ENCODE peak calls at places on chromosomes 4 and X, in ten cellular contexts. V is pancreas; Y is prostate gland; X is left ventricle myocardium inferior; Q is cardiac muscle cell; J is CD8-positive, alpha-beta T cell; N is mucosa of descending colon; U is A549; R is sigmoid colon; H is kidney. G is an unnamed sample.

GRCh38 chr4:53171797-53172196 is 194.1 kb downstream of the SCFD2 start:
- DNase-seq in V (no peak), R (no peak), X (no peak), J (no peak), Q (no peak), N (no peak), U (no peak), Y (no peak), H (no peak), G (no peak)

GRCh38 chr4:168654206-168655174 is 157.6 kb downstream of the PALLD start:
- DNase-seq in N (peak; percentile 84), R (no peak), U (no peak), Q (no peak), V (no peak), H (no peak), X (no peak), J (no peak), Y (no peak), G (peak; percentile 59)

GRCh38 chr4:79588679-79589078 is 180.7 kb upstream of the GK2 start:
- DNase-seq in R (no peak), Q (no peak), U (no peak), H (no peak), X (no peak), N (no peak), Y (no peak), V (no peak), J (no peak), G (no peak)

GRCh38 chrX:41092776-41093175 is 7.5 kb downstream of the USP9X start:
- DNase-seq in V (no peak), Y (no peak), X (no peak), U (no peak), H (no peak), N (no peak), J (no peak), R (no peak), Q (no peak), G (no peak)

GRCh38 chr4:186149872-186150271 is 41.5 kb upstream of the CYP4V2 start:
- DNase-seq in U (no peak), V (no peak), Q (peak; percentile 83), R (peak; percentile 84), H (peak; percentile 87), N (no peak), Y (no peak), J (no peak), X (peak; percentile 52), G (peak; percentile 26)

GRCh38 chr4:136412708-136413107 is 1119.6 kb downstream of the PCDH18 start:
- DNase-seq in J (no peak), R (no peak), X (no peak), H (no peak), U (no peak), Y (no peak), N (no peak), Q (peak; percentile 27), V (no peak), G (no peak)

GRCh38 chr4:142379277-142380051 is 466.6 kb downstream of the INPP4B start:
- DNase-seq in R (no peak), Y (peak; percentile 6), H (no peak), X (no peak), J (no peak), U (no peak), N (no peak), V (no peak), Q (peak; percentile 64), G (no peak)

GRCh38 chr4:3077796-3078195 is 3.3 kb downstream of the HTT start:
- DNase-seq in R (no peak), H (no peak), U (no peak), V (no peak), X (no peak), N (no peak), J (no peak), Y (no peak), Q (no peak), G (no peak)

GRCh38 chr4:17265653-17266052 is 246.2 kb downstream of the QDPR start:
- DNase-seq in V (no peak), N (no peak), Q (no peak), H (no peak), U (no peak), Y (no peak), J (no peak), X (no peak), R (no peak), G (no peak)

GRCh38 chr4:168540086-168540864 is 43.4 kb downstream of the PALLD start:
- DNase-seq in U (no peak), Y (no peak), N (no peak), Q (no peak), H (no peak), J (no peak), V (no peak), X (no peak), R (no peak), G (no peak)

GRCh38 chr4:150782921-150783320 is 201.0 kb downstream of the MAB21L2 start:
- DNase-seq in H (no peak), J (no peak), V (no peak), X (no peak), U (no peak), R (no peak), Q (peak; percentile 19), Y (peak; percentile 34), N (no peak), G (peak; percentile 14)

GRCh38 chr4:113784497-113785254 is 23.1 kb upstream of the CAMK2D start:
- DNase-seq in Y (no peak), H (no peak), J (no peak), V (no peak), U (no peak), N (no peak), Q (peak; percentile 97), R (no peak), X (no peak), G (no peak)

GRCh38 chr4:38281416-38282071 is 321.3 kb downstream of the PTTG2 start:
- DNase-seq in U (no peak), R (no peak), Y (no peak), Q (peak; percentile 64), J (no peak), X (no peak), N (no peak), H (no peak), V (no peak), G (no peak)

GRCh38 chr4:13543091-13543581 is 1.2 kb downstream of the NKX3-2 start:
- DNase-seq in Y (no peak), U (no peak), R (peak; percentile 73), V (no peak), Q (no peak), N (no peak), H (peak; percentile 51), J (no peak), X (no peak), G (no peak)
- H3K4me1 ChIP-seq in Y (no peaks in the 10 kb centered on the region), U (no peaks in the 10 kb centered on the region), R (peaks cover 75% of the 10 kb centered on the region), V (peaks cover 14% of the 10 kb centered on the region), Q (peaks cover 8% of the 10 kb centered on the region), N (peaks cover 25% of the 10 kb centered on the region), H (peaks cover 21% of the 10 kb centered on the region), J (peaks cover 53% of the 10 kb centered on the region), X (peaks cover 72% of the 10 kb centered on the region), G (peaks cover 20% of the 10 kb centered on the region)

DNA sequence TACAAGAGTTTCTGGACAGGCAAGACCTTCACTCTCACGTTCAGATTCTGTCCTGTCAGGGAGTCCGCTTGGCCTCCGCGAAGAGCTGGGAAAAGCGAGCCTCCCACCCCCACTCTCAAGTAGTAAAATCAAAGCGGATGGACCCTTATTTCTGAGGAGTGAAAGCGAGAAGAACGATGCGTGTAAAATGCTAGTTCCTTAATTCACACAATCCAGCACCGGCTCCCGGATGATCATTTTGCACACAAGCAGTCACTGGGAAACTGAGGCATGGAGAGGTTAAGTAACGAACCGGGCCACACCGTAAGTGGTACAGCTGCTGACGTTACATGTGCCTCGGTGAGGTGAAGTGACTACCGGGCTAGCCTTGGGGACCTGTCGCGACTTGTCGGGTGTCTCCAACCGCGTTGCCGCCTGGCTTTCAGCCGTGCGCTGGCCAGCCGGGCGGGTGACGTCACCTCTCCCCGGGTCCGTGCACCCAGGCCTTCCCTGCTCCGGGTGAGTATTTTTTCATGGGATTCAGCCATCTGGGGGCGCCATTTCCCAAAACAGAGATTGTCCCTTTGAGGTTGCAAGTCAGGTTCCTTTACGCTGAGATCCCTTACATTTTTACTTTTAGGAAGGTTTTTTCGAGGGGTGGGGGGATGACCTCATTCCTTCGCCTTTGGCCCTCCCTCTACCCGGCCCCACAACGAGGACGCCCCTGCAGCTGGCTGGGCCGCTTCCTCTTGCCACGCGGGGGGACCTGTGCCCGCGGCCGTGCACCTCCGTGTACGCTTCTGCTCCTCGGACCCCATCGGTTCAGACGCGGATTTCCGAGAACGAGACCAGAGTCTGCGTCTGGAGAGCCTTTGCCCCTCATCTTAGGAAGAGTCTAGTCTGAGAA is 3.4 kb upstream of the SFRP2 start:
- DNase-seq in N (peak; percentile 65), Y (no peak), J (no peak), U (no peak), H (peak; percentile 73), R (peak; percentile 84), X (no peak), V (peak; percentile 44), Q (peak; percentile 25), G (peak; percentile 27)
- TF ChIP-seq CTCF in N (no peak), Y (peak; percentile 17), J (no peak), U (no peak), H (no peak), R (no peak), X (peak; percentile 37), V (no peak), Q (peak; percentile 37), G (no peak)

DNA sequence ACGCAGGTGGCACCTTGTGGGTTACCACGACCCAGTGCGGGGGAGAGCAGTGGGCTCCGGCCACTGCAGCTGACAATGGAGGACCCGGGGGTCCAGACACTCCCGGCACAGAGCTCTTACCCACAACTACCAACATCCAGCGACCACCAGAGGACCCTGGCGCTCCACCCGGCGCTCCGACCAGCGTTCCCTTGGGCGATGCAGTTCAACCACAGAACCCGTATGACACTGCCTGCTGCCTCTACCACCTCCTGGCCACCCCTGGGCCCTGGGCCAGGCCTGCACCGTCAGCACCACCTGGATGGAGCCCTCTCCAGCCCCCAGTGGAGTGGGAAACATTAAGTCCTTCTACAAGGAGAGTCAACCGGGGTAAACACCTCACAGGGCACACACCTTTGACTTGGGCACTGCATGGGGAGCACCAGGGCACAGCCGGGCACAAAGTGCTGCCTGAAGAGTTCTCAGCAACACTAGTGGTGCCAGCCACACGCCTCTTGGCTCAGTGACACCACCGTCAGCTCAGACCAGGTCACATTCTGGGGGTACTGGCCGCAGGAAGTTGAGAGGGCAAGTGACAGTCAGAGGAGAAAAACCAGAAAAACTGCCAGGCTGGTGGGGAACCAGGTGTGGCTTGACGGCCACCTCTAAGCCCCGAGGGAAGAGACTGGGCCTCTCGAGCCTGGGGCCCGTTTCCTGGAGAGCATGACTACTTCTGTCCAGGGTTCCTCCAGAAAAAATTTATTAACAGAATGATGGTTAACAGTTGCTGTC is 2.6 kb downstream of the CTBP1 start:
- DNase-seq in J (no peak), R (peak; percentile 64), U (no peak), V (peak; percentile 89), N (peak; percentile 54), H (peak; percentile 78), X (peak; percentile 26), Q (no peak), Y (no peak), G (peak; percentile 60)
- H3K4me1 ChIP-seq in J (peaks cover 67% of the 10 kb centered on the region), R (peaks cover 82% of the 10 kb centered on the region), U (peaks cover 16% of the 10 kb centered on the region), V (peaks cover 58% of the 10 kb centered on the region), N (peaks cover 59% of the 10 kb centered on the region), H (peaks cover 68% of the 10 kb centered on the region), X (peaks cover 92% of the 10 kb centered on the region), Q (peaks cover 14% of the 10 kb centered on the region), Y (peaks cover 52% of the 10 kb centered on the region), G (peaks cover 68% of the 10 kb centered on the region)

DNA sequence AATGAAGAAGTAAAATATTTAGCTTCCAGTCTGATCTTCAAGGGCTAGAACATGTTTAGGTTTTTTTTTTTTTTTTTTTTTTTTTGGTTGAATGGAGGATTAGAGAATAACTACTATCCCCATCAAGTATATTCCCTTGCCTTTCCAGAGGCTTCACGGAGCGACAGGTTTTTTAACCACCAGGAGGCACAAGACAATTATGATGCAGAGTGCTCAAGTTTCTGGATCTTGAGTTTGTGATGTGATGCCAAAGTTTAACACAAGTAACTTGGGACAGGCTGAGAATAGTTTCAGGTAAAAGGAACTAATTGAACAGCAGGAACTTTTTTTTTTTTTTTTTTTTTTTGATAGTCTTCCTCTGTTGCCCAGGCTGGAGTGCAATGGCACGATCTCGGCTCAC is 30.3 kb downstream of the CCNI start:
- DNase-seq in X (no peak), Q (peak; percentile 40), N (no peak), V (no peak), J (no peak), R (no peak), Y (no peak), H (no peak), U (no peak), G (peak; percentile 19)
- TF ChIP-seq CTCF in X (peak; percentile 31), Q (peak; percentile 20), N (no peak), V (no peak), J (no peak), R (no peak), Y (no peak), H (no peak), U (no peak), G (peak; percentile 34)